ENCODE peak calls at places on chromosome 7, in eight cellular contexts. One of them, this sample, is unnamed.

GRCh38 chr7:129332354-129333056 is 101.7 kb upstream of the STRIP2 start:
- DNase-seq in stimulated activated effector memory CD8-positive, alpha-beta T cell treated with anti-CD3 and anti-CD28 coated beads, Interleukin-12 subunit alpha, Interleukin-12 subunit beta, amount 100 ng/mL, for 72 hours: no peak
- DNase-seq in AML-193: no peak
- DNase-seq in psoas muscle: no peak
- DNase-seq in stimulated activated CD8-positive, alpha-beta memory T cell treated with anti-CD3 and anti-CD28 coated beads, Interleukin-4, amount 100 ng/mL, for 24 hours: no peak
- DNase-seq in AG09309: no peak
- DNase-seq in sigmoid colon: no peak
- DNase-seq in NK-92 treated with Interleukin-12 subunit alpha and Interleukin-12 subunit beta, amount 100 ng/mL, for 24 hours: no peak
- DNase-seq in this sample: peak; percentile 17

GRCh38 chr7:55121249-55121648 is 102.4 kb downstream of the EGFR start:
- DNase-seq in stimulated activated effector memory CD8-positive, alpha-beta T cell treated with anti-CD3 and anti-CD28 coated beads, Interleukin-12 subunit alpha, Interleukin-12 subunit beta, amount 100 ng/mL, for 72 hours: no peak
- DNase-seq in AML-193: no peak
- DNase-seq in psoas muscle: no peak
- DNase-seq in stimulated activated CD8-positive, alpha-beta memory T cell treated with anti-CD3 and anti-CD28 coated beads, Interleukin-4, amount 100 ng/mL, for 24 hours: no peak
- DNase-seq in AG09309: no peak
- DNase-seq in sigmoid colon: no peak
- DNase-seq in NK-92 treated with Interleukin-12 subunit alpha and Interleukin-12 subunit beta, amount 100 ng/mL, for 24 hours: no peak
- DNase-seq in this sample: no peak

GRCh38 chr7:44291733-44292395 is 33.5 kb downstream of the CAMK2B start:
- DNase-seq in stimulated activated effector memory CD8-positive, alpha-beta T cell treated with anti-CD3 and anti-CD28 coated beads, Interleukin-12 subunit alpha, Interleukin-12 subunit beta, amount 100 ng/mL, for 72 hours: no peak
- DNase-seq in AML-193: no peak
- DNase-seq in psoas muscle: no peak
- DNase-seq in stimulated activated CD8-positive, alpha-beta memory T cell treated with anti-CD3 and anti-CD28 coated beads, Interleukin-4, amount 100 ng/mL, for 24 hours: no peak
- DNase-seq in AG09309: no peak
- DNase-seq in sigmoid colon: no peak
- DNase-seq in NK-92 treated with Interleukin-12 subunit alpha and Interleukin-12 subunit beta, amount 100 ng/mL, for 24 hours: no peak
- DNase-seq in this sample: no peak

GRCh38 chr7:28389504-28390385 is 22.6 kb upstream of the CREB5 start:
- DNase-seq in stimulated activated effector memory CD8-positive, alpha-beta T cell treated with anti-CD3 and anti-CD28 coated beads, Interleukin-12 subunit alpha, Interleukin-12 subunit beta, amount 100 ng/mL, for 72 hours: no peak
- DNase-seq in AML-193: peak; percentile 57
- DNase-seq in psoas muscle: no peak
- DNase-seq in stimulated activated CD8-positive, alpha-beta memory T cell treated with anti-CD3 and anti-CD28 coated beads, Interleukin-4, amount 100 ng/mL, for 24 hours: no peak
- DNase-seq in AG09309: peak; percentile 47
- DNase-seq in sigmoid colon: no peak
- DNase-seq in NK-92 treated with Interleukin-12 subunit alpha and Interleukin-12 subunit beta, amount 100 ng/mL, for 24 hours: no peak
- DNase-seq in this sample: peak; percentile 27

GRCh38 chr7:23003505-23004246 is 10.3 kb downstream of the HYCC1 start:
- DNase-seq in stimulated activated effector memory CD8-positive, alpha-beta T cell treated with anti-CD3 and anti-CD28 coated beads, Interleukin-12 subunit alpha, Interleukin-12 subunit beta, amount 100 ng/mL, for 72 hours: no peak
- DNase-seq in AML-193: no peak
- DNase-seq in psoas muscle: no peak
- DNase-seq in stimulated activated CD8-positive, alpha-beta memory T cell treated with anti-CD3 and anti-CD28 coated beads, Interleukin-4, amount 100 ng/mL, for 24 hours: no peak
- DNase-seq in AG09309: no peak
- DNase-seq in sigmoid colon: no peak
- DNase-seq in NK-92 treated with Interleukin-12 subunit alpha and Interleukin-12 subunit beta, amount 100 ng/mL, for 24 hours: no peak
- DNase-seq in this sample: no peak

GRCh38 chr7:90483236-90483635 is 13.8 kb downstream of the PTTG1IP2 start:
- DNase-seq in stimulated activated effector memory CD8-positive, alpha-beta T cell treated with anti-CD3 and anti-CD28 coated beads, Interleukin-12 subunit alpha, Interleukin-12 subunit beta, amount 100 ng/mL, for 72 hours: no peak
- DNase-seq in AML-193: no peak
- DNase-seq in psoas muscle: no peak
- DNase-seq in stimulated activated CD8-positive, alpha-beta memory T cell treated with anti-CD3 and anti-CD28 coated beads, Interleukin-4, amount 100 ng/mL, for 24 hours: no peak
- DNase-seq in AG09309: no peak
- DNase-seq in sigmoid colon: no peak
- DNase-seq in NK-92 treated with Interleukin-12 subunit alpha and Interleukin-12 subunit beta, amount 100 ng/mL, for 24 hours: no peak
- DNase-seq in this sample: no peak

GRCh38 chr7:77558598-77558997 is 21.5 kb downstream of the PTPN12 start:
- DNase-seq in stimulated activated effector memory CD8-positive, alpha-beta T cell treated with anti-CD3 and anti-CD28 coated beads, Interleukin-12 subunit alpha, Interleukin-12 subunit beta, amount 100 ng/mL, for 72 hours: no peak
- DNase-seq in AML-193: no peak
- DNase-seq in psoas muscle: no peak
- DNase-seq in stimulated activated CD8-positive, alpha-beta memory T cell treated with anti-CD3 and anti-CD28 coated beads, Interleukin-4, amount 100 ng/mL, for 24 hours: no peak
- DNase-seq in AG09309: no peak
- DNase-seq in sigmoid colon: no peak
- DNase-seq in NK-92 treated with Interleukin-12 subunit alpha and Interleukin-12 subunit beta, amount 100 ng/mL, for 24 hours: no peak
- DNase-seq in this sample: no peak

GRCh38 chr7:130733866-130734524 is at the start of gene KLF14:
- DNase-seq in stimulated activated effector memory CD8-positive, alpha-beta T cell treated with anti-CD3 and anti-CD28 coated beads, Interleukin-12 subunit alpha, Interleukin-12 subunit beta, amount 100 ng/mL, for 72 hours: peak; percentile 6
- DNase-seq in AML-193: no peak
- DNase-seq in psoas muscle: peak; percentile 37
- DNase-seq in stimulated activated CD8-positive, alpha-beta memory T cell treated with anti-CD3 and anti-CD28 coated beads, Interleukin-4, amount 100 ng/mL, for 24 hours: no peak
- DNase-seq in AG09309: no peak
- DNase-seq in sigmoid colon: no peak
- DNase-seq in NK-92 treated with Interleukin-12 subunit alpha and Interleukin-12 subunit beta, amount 100 ng/mL, for 24 hours: no peak
- DNase-seq in this sample: no peak

GRCh38 chr7:147483634-147484292 is 1106.8 kb upstream of the C7orf33 start:
- DNase-seq in stimulated activated effector memory CD8-positive, alpha-beta T cell treated with anti-CD3 and anti-CD28 coated beads, Interleukin-12 subunit alpha, Interleukin-12 subunit beta, amount 100 ng/mL, for 72 hours: no peak
- DNase-seq in AML-193: no peak
- DNase-seq in psoas muscle: no peak
- DNase-seq in stimulated activated CD8-positive, alpha-beta memory T cell treated with anti-CD3 and anti-CD28 coated beads, Interleukin-4, amount 100 ng/mL, for 24 hours: no peak
- DNase-seq in AG09309: no peak
- DNase-seq in sigmoid colon: no peak
- DNase-seq in NK-92 treated with Interleukin-12 subunit alpha and Interleukin-12 subunit beta, amount 100 ng/mL, for 24 hours: no peak
- DNase-seq in this sample: no peak

GRCh38 chr7:110568932-110569331 is 522.0 kb upstream of the LRRN3 start:
- DNase-seq in stimulated activated effector memory CD8-positive, alpha-beta T cell treated with anti-CD3 and anti-CD28 coated beads, Interleukin-12 subunit alpha, Interleukin-12 subunit beta, amount 100 ng/mL, for 72 hours: no peak
- DNase-seq in AML-193: no peak
- DNase-seq in psoas muscle: no peak
- DNase-seq in stimulated activated CD8-positive, alpha-beta memory T cell treated with anti-CD3 and anti-CD28 coated beads, Interleukin-4, amount 100 ng/mL, for 24 hours: no peak
- DNase-seq in AG09309: no peak
- DNase-seq in sigmoid colon: no peak
- DNase-seq in NK-92 treated with Interleukin-12 subunit alpha and Interleukin-12 subunit beta, amount 100 ng/mL, for 24 hours: no peak
- DNase-seq in this sample: no peak

GRCh38 chr7:49020145-49020544 is 95.8 kb downstream of the CDC14C start:
- DNase-seq in stimulated activated effector memory CD8-positive, alpha-beta T cell treated with anti-CD3 and anti-CD28 coated beads, Interleukin-12 subunit alpha, Interleukin-12 subunit beta, amount 100 ng/mL, for 72 hours: no peak
- DNase-seq in AML-193: no peak
- DNase-seq in psoas muscle: no peak
- DNase-seq in stimulated activated CD8-positive, alpha-beta memory T cell treated with anti-CD3 and anti-CD28 coated beads, Interleukin-4, amount 100 ng/mL, for 24 hours: no peak
- DNase-seq in AG09309: no peak
- DNase-seq in sigmoid colon: no peak
- DNase-seq in NK-92 treated with Interleukin-12 subunit alpha and Interleukin-12 subunit beta, amount 100 ng/mL, for 24 hours: no peak
- DNase-seq in this sample: no peak

GRCh38 chr7:105454921-105455320 is 66.2 kb upstream of the SRPK2 start:
- DNase-seq in stimulated activated effector memory CD8-positive, alpha-beta T cell treated with anti-CD3 and anti-CD28 coated beads, Interleukin-12 subunit alpha, Interleukin-12 subunit beta, amount 100 ng/mL, for 72 hours: no peak
- DNase-seq in AML-193: no peak
- DNase-seq in psoas muscle: no peak
- DNase-seq in stimulated activated CD8-positive, alpha-beta memory T cell treated with anti-CD3 and anti-CD28 coated beads, Interleukin-4, amount 100 ng/mL, for 24 hours: no peak
- DNase-seq in AG09309: no peak
- DNase-seq in sigmoid colon: no peak
- DNase-seq in NK-92 treated with Interleukin-12 subunit alpha and Interleukin-12 subunit beta, amount 100 ng/mL, for 24 hours: no peak
- DNase-seq in this sample: no peak

GRCh38 chr7:39686261-39686924 is 63.0 kb downstream of the RALA start:
- DNase-seq in stimulated activated effector memory CD8-positive, alpha-beta T cell treated with anti-CD3 and anti-CD28 coated beads, Interleukin-12 subunit alpha, Interleukin-12 subunit beta, amount 100 ng/mL, for 72 hours: no peak
- DNase-seq in AML-193: no peak
- DNase-seq in psoas muscle: no peak
- DNase-seq in stimulated activated CD8-positive, alpha-beta memory T cell treated with anti-CD3 and anti-CD28 coated beads, Interleukin-4, amount 100 ng/mL, for 24 hours: no peak
- DNase-seq in AG09309: peak; percentile 53
- DNase-seq in sigmoid colon: no peak
- DNase-seq in NK-92 treated with Interleukin-12 subunit alpha and Interleukin-12 subunit beta, amount 100 ng/mL, for 24 hours: no peak
- DNase-seq in this sample: no peak

GRCh38 chr7:72785166-72785955 is 42.6 kb downstream of the TYW1B start:
- DNase-seq in stimulated activated effector memory CD8-positive, alpha-beta T cell treated with anti-CD3 and anti-CD28 coated beads, Interleukin-12 subunit alpha, Interleukin-12 subunit beta, amount 100 ng/mL, for 72 hours: no peak
- DNase-seq in AML-193: no peak
- DNase-seq in psoas muscle: no peak
- DNase-seq in stimulated activated CD8-positive, alpha-beta memory T cell treated with anti-CD3 and anti-CD28 coated beads, Interleukin-4, amount 100 ng/mL, for 24 hours: no peak
- DNase-seq in AG09309: peak; percentile 11
- DNase-seq in sigmoid colon: no peak
- DNase-seq in NK-92 treated with Interleukin-12 subunit alpha and Interleukin-12 subunit beta, amount 100 ng/mL, for 24 hours: no peak
- DNase-seq in this sample: no peak

GRCh38 chr7:16708496-16708895 is 45.1 kb upstream of the TSPAN13 start:
- DNase-seq in stimulated activated effector memory CD8-positive, alpha-beta T cell treated with anti-CD3 and anti-CD28 coated beads, Interleukin-12 subunit alpha, Interleukin-12 subunit beta, amount 100 ng/mL, for 72 hours: no peak
- DNase-seq in AML-193: no peak
- DNase-seq in psoas muscle: no peak
- DNase-seq in stimulated activated CD8-positive, alpha-beta memory T cell treated with anti-CD3 and anti-CD28 coated beads, Interleukin-4, amount 100 ng/mL, for 24 hours: no peak
- DNase-seq in AG09309: no peak
- DNase-seq in sigmoid colon: no peak
- DNase-seq in NK-92 treated with Interleukin-12 subunit alpha and Interleukin-12 subunit beta, amount 100 ng/mL, for 24 hours: no peak
- DNase-seq in this sample: no peak

This sample was measured in pulmonary artery endothelial cell.